ENCODE peak calls at places on chromosomes 2 and 18, in four cellular contexts. B, H, G and F are unnamed samples.

GRCh38 chr2:216792222-216793001 is 67.5 kb downstream of the TNP1 start:
- DNase-seq in B (no peak), H (no peak), G (no peak), F (no peak)

GRCh38 chr18:22311301-22311700 is 106.4 kb downstream of the CTAGE1 start:
- DNase-seq in B (no peak), H (no peak), G (no peak), F (no peak)

GRCh38 chr2:133247613-133248012 is 320.6 kb downstream of the NCKAP5 start:
- DNase-seq in B (no peak), H (no peak), G (no peak), F (no peak)

GRCh38 chr2:231861538-231861937 is 64.7 kb downstream of the NPPC start:
- DNase-seq in B (no peak), H (no peak), G (no peak), F (no peak)

GRCh38 chr18:24121625-24122024 is 17.2 kb upstream of the CABYR start:
- DNase-seq in B (no peak), H (no peak), G (no peak), F (no peak)

GRCh38 chr2:138559648-138560047 is 58.1 kb downstream of the SPOPL start:
- DNase-seq in B (no peak), H (no peak), G (no peak), F (no peak)

GRCh38 chr18:46220116-46220515 is 115.9 kb downstream of the HAUS1 start:
- DNase-seq in B (no peak), H (no peak), G (no peak), F (no peak)

GRCh38 chr18:53657257-53657656 is 567.2 kb downstream of the MBD2 start:
- DNase-seq in B (no peak), H (no peak), G (no peak), F (no peak)

GRCh38 chr2:14866953-14867352 is 234.4 kb downstream of the LRATD1 start:
- DNase-seq in B (no peak), H (no peak), G (no peak), F (no peak)

GRCh38 chr2:239942871-239943311 is 82.3 kb downstream of the NDUFA10 start:
- DNase-seq in B (no peak), H (no peak), G (no peak), F (no peak)

GRCh38 chr18:8423051-8423558 is 186.1 kb upstream of the RAB12 start:
- DNase-seq in B (no peak), H (no peak), G (no peak), F (no peak)

GRCh38 chr2:12099374-12099773 is 352.9 kb downstream of the LPIN1 start:
- DNase-seq in B (no peak), H (no peak), G (no peak), F (no peak)

GRCh38 chr18:24488824-24489493 is 28.5 kb downstream of the HRH4 start:
- DNase-seq in B (peak; percentile 13), H (peak; percentile 8), G (no peak), F (peak; percentile 15)

GRCh38 chr2:238879621-238880377 is 31.9 kb downstream of the TWIST2 start:
- DNase-seq in B (no peak), H (no peak), G (no peak), F (no peak)

GRCh38 chr2:120300385-120300784 is 45.6 kb upstream of the INHBB start:
- DNase-seq in B (no peak), H (no peak), G (no peak), F (no peak)

GRCh38 chr18:36672437-36673344 is 156.1 kb downstream of the TPGS2 start:
- DNase-seq in B (no peak), H (no peak), G (no peak), F (peak; percentile 15)

GRCh38 chr2:56130463-56131070 is 53.2 kb upstream of the CCDC85A start:
- DNase-seq in B (no peak), H (no peak), G (no peak), F (no peak)

GRCh38 chr2:26316041-26316440 is 29.9 kb upstream of the SELENOI start:
- DNase-seq in B (no peak), H (no peak), G (no peak), F (no peak)

GRCh38 chr2:11750422-11750821 is 4.0 kb downstream of the LPIN1 start:
- DNase-seq in B (peak; percentile 58), H (no peak), G (peak; percentile 73), F (no peak)

GRCh38 chr2:101262142-101262541 is 9.5 kb downstream of the CNOT11 start:
- DNase-seq in B (no peak), H (no peak), G (no peak), F (no peak)

GRCh38 chr2:201807452-201807980 is 1.2 kb downstream of the CDK15 start:
- DNase-seq in B (no peak), H (no peak), G (no peak), F (no peak)

GRCh38 chr2:109457366-109457765 is 156.4 kb downstream of the SEPTIN10 start:
- DNase-seq in B (no peak), H (no peak), G (no peak), F (no peak)

GRCh38 chr2:48250943-48251342 is 279.0 kb upstream of the STON1 start:
- DNase-seq in B (no peak), H (peak; percentile 4), G (no peak), F (no peak)

GRCh38 chr2:121596221-121597080 is 52.8 kb downstream of the CLASP1 start:
- DNase-seq in B (peak; percentile 21), H (no peak), G (no peak), F (no peak)

GRCh38 chr2:24024018-24024417 is 14.1 kb downstream of the MFSD2B start:
- DNase-seq in B (no peak), H (no peak), G (no peak), F (no peak)

GRCh38 chr2:72204156-72204781 is 56.6 kb upstream of the CYP26B1 start:
- DNase-seq in B (no peak), H (no peak), G (no peak), F (no peak)

GRCh38 chr18:11500153-11501122 is 109.0 kb upstream of the SLC35G4 start:
- DNase-seq in B (no peak), H (no peak), G (no peak), F (no peak)

GRCh38 chr2:241379481-241380480 is 23.7 kb downstream of the FARP2 start:
- DNase-seq in B (no peak), H (no peak), G (no peak), F (no peak)

GRCh38 chr18:67813380-67814028 is 297.0 kb upstream of the DSEL start:
- DNase-seq in B (no peak), H (no peak), G (no peak), F (no peak)

GRCh38 chr18:35969676-35970075 is 2.8 kb upstream of the RMP24 start:
- DNase-seq in B (no peak), H (no peak), G (no peak), F (no peak)

GRCh38 chr2:145199052-145199451 is 679.1 kb upstream of the ZEB2 start:
- DNase-seq in B (no peak), H (no peak), G (no peak), F (no peak)